ENCODE peak calls at places on chromosomes 12 and 14, in four cellular contexts. One of them, this sample, is unnamed.

GRCh38 chr12:39205969-39206368 is 237.0 kb downstream of the KIF21A start:
- DNase-seq in GM23248: no peak
- DNase-seq in T-cell: no peak
- DNase-seq in sciatic nerve: no peak
- DNase-seq in this sample: no peak

GRCh38 chr12:89859513-89860220 is 151.0 kb upstream of the ATP2B1 start:
- DNase-seq in GM23248: peak
- DNase-seq in sciatic nerve: no peak
- DNase-seq in T-cell: no peak
- DNase-seq in this sample: no peak

GRCh38 chr12:123319826-123320225 is 44.8 kb downstream of the SBNO1 start:
- DNase-seq in sciatic nerve: no peak
- DNase-seq in GM23248: no peak
- DNase-seq in T-cell: no peak
- DNase-seq in this sample: no peak

GRCh38 chr14:100322138-100322957 is 791 bp upstream of the SLC25A47 start:
- DNase-seq in T-cell: no peak
- DNase-seq in GM23248: no peak
- DNase-seq in sciatic nerve: no peak
- DNase-seq in this sample: no peak

GRCh38 chr12:8906781-8907180 is 7.5 kb upstream of the PHC1 start:
- DNase-seq in sciatic nerve: no peak
- DNase-seq in T-cell: no peak
- DNase-seq in GM23248: no peak
- DNase-seq in this sample: no peak

GRCh38 chr14:94239416-94239815 is 53.7 kb downstream of the SERPINA10 start:
- DNase-seq in GM23248: peak
- DNase-seq in T-cell: no peak
- DNase-seq in sciatic nerve: no peak
- DNase-seq in this sample: no peak

GRCh38 chr14:70882771-70883492 is 24.3 kb upstream of the PCNX1 start:
- DNase-seq in GM23248: peak
- DNase-seq in sciatic nerve: no peak
- DNase-seq in T-cell: no peak
- DNase-seq in this sample: peak

GRCh38 chr12:121803861-121804416 is at the start of gene SETD1B:
- DNase-seq in sciatic nerve: peak
- DNase-seq in GM23248: peak
- DNase-seq in T-cell: no peak
- DNase-seq in this sample: peak

GRCh38 chr12:6039894-6040601 is 84.4 kb downstream of the VWF start:
- DNase-seq in GM23248: peak
- DNase-seq in T-cell: peak
- DNase-seq in sciatic nerve: no peak
- DNase-seq in this sample: peak

GRCh38 chr14:63650336-63650952 is 8.8 kb upstream of the WDR89 start:
- DNase-seq in GM23248: peak
- DNase-seq in T-cell: peak
- DNase-seq in sciatic nerve: no peak
- DNase-seq in this sample: no peak

GRCh38 chr14:65788876-65789859 is 376.6 kb downstream of the FUT8 start:
- DNase-seq in sciatic nerve: no peak
- DNase-seq in T-cell: no peak
- DNase-seq in GM23248: no peak
- DNase-seq in this sample: no peak

GRCh38 chr14:44316647-44317432 is 190.2 kb downstream of the FSCB start:
- DNase-seq in sciatic nerve: no peak
- DNase-seq in T-cell: no peak
- DNase-seq in GM23248: peak
- DNase-seq in this sample: peak

GRCh38 chr12:109758406-109759075 is 44.9 kb downstream of the FAM222A start:
- DNase-seq in sciatic nerve: peak
- DNase-seq in GM23248: no peak
- DNase-seq in T-cell: no peak
- DNase-seq in this sample: peak

GRCh38 chr12:112841891-112842290 is 50.3 kb downstream of the RPH3A start:
- DNase-seq in GM23248: no peak
- DNase-seq in T-cell: no peak
- DNase-seq in sciatic nerve: no peak
- DNase-seq in this sample: no peak

GRCh38 chr14:105384605-105385321 is 13.6 kb upstream of the TEX22 start:
- DNase-seq in sciatic nerve: no peak
- DNase-seq in T-cell: no peak
- DNase-seq in GM23248: no peak
- DNase-seq in this sample: peak

GRCh38 chr12:19997996-19998395 is 370.3 kb upstream of the PDE3A start:
- DNase-seq in GM23248: peak
- DNase-seq in T-cell: no peak
- DNase-seq in sciatic nerve: no peak
- DNase-seq in this sample: no peak

GRCh38 chr14:44287858-44288257 is 219.2 kb downstream of the FSCB start:
- DNase-seq in GM23248: no peak
- DNase-seq in T-cell: no peak
- DNase-seq in sciatic nerve: no peak
- DNase-seq in this sample: no peak

GRCh38 chr12:64221656-64222010 is 463 bp downstream of the KICS2 start:
- DNase-seq in sciatic nerve: peak
- DNase-seq in GM23248: peak
- DNase-seq in T-cell: no peak
- DNase-seq in this sample: peak

GRCh38 chr12:6333029-6333428 is 8.8 kb downstream of the TNFRSF1A start:
- DNase-seq in T-cell: no peak
- DNase-seq in sciatic nerve: no peak
- DNase-seq in GM23248: no peak
- DNase-seq in this sample: no peak

GRCh38 chr12:20601668-20602280 is 93.4 kb upstream of the SLCO1C1 start:
- DNase-seq in sciatic nerve: no peak
- DNase-seq in GM23248: peak
- DNase-seq in T-cell: no peak
- DNase-seq in this sample: no peak

GRCh38 chr14:69527635-69528034 is 43.1 kb downstream of the PLEKHD1 start:
- DNase-seq in T-cell: no peak
- DNase-seq in GM23248: no peak
- DNase-seq in sciatic nerve: no peak
- DNase-seq in this sample: peak

GRCh38 chr14:105210266-105211025 is 29.3 kb upstream of the NUDT14 start:
- DNase-seq in T-cell: no peak
- DNase-seq in GM23248: no peak
- DNase-seq in sciatic nerve: no peak
- DNase-seq in this sample: no peak

GRCh38 chr12:14841761-14842160 is 1.6 kb downstream of the ART4 start:
- DNase-seq in T-cell: no peak
- DNase-seq in GM23248: peak
- DNase-seq in sciatic nerve: no peak
- DNase-seq in this sample: no peak